ENCODE peak calls at places on chromosomes 3 and 15, in six cellular contexts. G is K562, H is HCT116, Y is SK-N-SH, F is GM12878, V is H1. N is an unnamed sample.

GRCh38 chr15:98803228-98804056 is 155.1 kb downstream of the IGF1R start:
- DNase-seq in G (no peak), V (no peak), Y (no peak), H (no peak), F (no peak), N (no peak)

GRCh38 chr3:183698318-183698731 is 728 bp downstream of the YEATS2 start:
- DNase-seq in V (no peak), F (no peak), G (peak), H (no peak), Y (peak), N (peak)

GRCh38 chr3:8442993-8443670 is 58.5 kb upstream of the LMCD1 start:
- DNase-seq in G (no peak), Y (peak), V (no peak), H (no peak), F (no peak), N (no peak)

GRCh38 chr3:34140606-34141005 is 342.2 kb downstream of the PDCD6IP start:
- DNase-seq in V (no peak), H (no peak), F (no peak), Y (no peak), G (no peak), N (no peak)

GRCh38 chr3:152283492-152284381 is 15.0 kb downstream of the MBNL1 start:
- DNase-seq in Y (no peak), V (no peak), H (no peak), G (no peak), F (no peak), N (no peak)

GRCh38 chr3:122100591-122101491 is 45.7 kb downstream of the CD86 start:
- DNase-seq in H (no peak), F (no peak), V (no peak), Y (no peak), G (no peak), N (peak)

GRCh38 chr3:113097821-113098516 is 107.2 kb downstream of the GTPBP8 start:
- DNase-seq in G (no peak), H (peak), V (no peak), Y (no peak), F (no peak), N (no peak)

GRCh38 chr3:70360985-70361384 is 48.5 kb upstream of the MDFIC2 start:
- DNase-seq in G (no peak), H (no peak), Y (no peak), F (peak), V (no peak), N (no peak)

GRCh38 chr3:126017310-126017709 is 48.3 kb downstream of the ROPN1B start:
- DNase-seq in V (no peak), Y (no peak), G (no peak), H (no peak), F (no peak), N (no peak)

GRCh38 chr3:71052725-71053124 is 530.8 kb downstream of the FOXP1 start:
- DNase-seq in H (no peak), F (no peak), Y (peak), V (no peak), G (no peak), N (no peak)

GRCh38 chr15:53158995-53159394 is 368.9 kb upstream of the ONECUT1 start:
- DNase-seq in Y (no peak), V (no peak), F (no peak), G (no peak), H (no peak), N (no peak)

DNA sequence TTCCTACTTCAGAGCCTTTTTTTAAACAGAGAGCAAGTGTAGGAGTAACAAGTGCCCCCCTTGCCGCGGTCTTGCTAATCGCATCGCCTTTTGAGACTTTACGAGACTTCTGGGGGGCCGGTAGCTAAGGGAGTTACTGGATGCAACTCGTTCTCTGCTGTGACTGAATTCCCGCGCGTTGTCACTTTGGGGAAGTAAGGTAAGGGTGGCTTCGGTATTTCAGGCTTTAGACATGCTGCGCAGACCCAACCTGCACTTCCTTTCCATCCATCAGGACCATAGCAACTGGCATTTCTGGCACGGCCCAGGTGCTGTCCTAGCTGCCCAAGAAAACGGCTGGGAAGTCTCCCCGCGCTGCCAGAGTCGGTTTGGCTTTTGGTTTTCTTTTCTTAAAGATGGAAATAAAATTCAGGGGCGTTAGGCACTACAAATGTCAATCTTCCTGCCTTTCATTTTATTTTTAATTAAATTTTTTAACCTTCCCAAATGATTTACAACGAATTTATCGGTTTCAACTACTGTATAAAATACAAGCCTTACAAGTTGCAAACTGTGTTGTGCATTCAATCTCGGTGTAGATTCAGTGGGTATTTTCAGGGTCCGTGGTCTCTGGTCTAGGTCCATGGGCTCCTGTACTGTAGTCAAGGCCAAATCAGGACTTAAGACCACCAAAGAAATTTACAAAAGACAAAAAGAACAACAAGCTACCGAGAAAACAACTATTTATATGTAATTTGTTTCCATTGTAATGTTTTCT is 3.5 kb downstream of the MECOM start:
- DNase-seq in G (no peak), F (no peak), V (peak), H (no peak), Y (peak), N (no peak)
- TF ChIP-seq JUND in G (no peak), F (no peak), V (no peak), H (no peak), Y (no peak), N (no peak)

DNA sequence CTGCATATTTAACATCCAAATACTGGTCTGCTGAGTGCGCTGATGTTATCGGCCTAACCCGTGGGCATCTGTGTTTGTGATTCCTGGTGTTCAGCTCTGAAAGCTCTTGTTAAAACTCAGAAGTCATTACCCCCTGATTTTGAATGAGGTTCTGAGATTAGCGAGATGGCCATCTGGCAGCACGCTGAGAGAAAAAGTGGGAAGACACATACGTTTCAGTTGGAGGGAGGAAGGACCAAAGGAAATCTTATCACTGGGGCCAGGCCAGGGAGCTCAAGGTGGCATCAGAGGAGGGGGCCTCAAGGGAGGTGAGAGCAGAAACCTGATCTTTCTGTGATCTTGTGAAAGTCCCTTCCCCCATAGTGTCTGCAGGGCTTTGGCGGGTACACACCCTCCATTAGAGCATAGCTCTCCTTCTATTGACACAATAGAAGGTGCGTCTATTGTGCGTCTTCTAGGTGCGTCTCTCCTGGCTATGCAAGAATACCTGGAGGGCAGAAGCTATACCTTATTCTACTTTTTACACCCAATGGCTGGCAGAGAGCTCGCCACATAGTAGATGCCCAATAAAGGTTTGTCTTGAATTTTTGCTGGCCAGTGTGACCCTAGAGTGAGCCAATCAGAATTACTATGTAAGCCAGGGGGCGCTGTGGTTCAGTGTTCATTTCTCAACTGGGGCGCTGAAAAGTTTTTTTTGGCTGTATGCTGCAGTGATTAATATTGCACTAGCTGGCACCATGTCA is 182.4 kb downstream of the SHQ1 start:
- DNase-seq in F (no peak), H (no peak), G (peak), V (peak), Y (peak), N (no peak)
- TF ChIP-seq JUND in F (no peak), H (no peak), G (no peak), V (no peak), Y (no peak), N (no peak)

GRCh38 chr15:92974183-92974915 is 74.2 kb downstream of the CHD2 start:
- DNase-seq in Y (no peak), V (no peak), G (no peak), H (no peak), F (no peak), N (no peak)

GRCh38 chr15:92968926-92969664 is 69.0 kb downstream of the CHD2 start:
- DNase-seq in G (no peak), F (no peak), H (no peak), Y (no peak), V (no peak), N (no peak)

GRCh38 chr15:92971081-92971480 is 71.0 kb downstream of the CHD2 start:
- DNase-seq in G (no peak), V (no peak), H (no peak), F (no peak), Y (no peak), N (no peak)

GRCh38 chr15:92970656-92971055 is 70.5 kb downstream of the CHD2 start:
- DNase-seq in F (no peak), G (no peak), H (no peak), V (no peak), Y (no peak), N (no peak)
- TF ChIP-seq JUND in F (no peak), G (no peak), H (no peak), V (no peak), Y (no peak), N (no peak)

GRCh38 chr3:144185291-144185690 is 213.7 kb downstream of the DIPK2A start:
- DNase-seq in Y (no peak), G (no peak), V (no peak), H (no peak), F (no peak), N (no peak)
- TF ChIP-seq JUND in Y (no peak), G (no peak), V (no peak), H (no peak), F (no peak), N (no peak)

GRCh38 chr3:69090021-69090420 is 5.3 kb downstream of the ARL6IP5 start:
- DNase-seq in V (no peak), H (no peak), F (no peak), Y (no peak), G (no peak), N (no peak)
- TF ChIP-seq JUND in V (no peak), H (peak), F (no peak), Y (no peak), G (no peak), N (no peak)

GRCh38 chr3:111734652-111735051 is 124.4 kb upstream of the PHLDB2 start:
- DNase-seq in V (no peak), F (no peak), Y (no peak), H (no peak), G (no peak), N (no peak)
- TF ChIP-seq JUND in V (no peak), F (no peak), Y (no peak), H (no peak), G (no peak), N (no peak)

DNA sequence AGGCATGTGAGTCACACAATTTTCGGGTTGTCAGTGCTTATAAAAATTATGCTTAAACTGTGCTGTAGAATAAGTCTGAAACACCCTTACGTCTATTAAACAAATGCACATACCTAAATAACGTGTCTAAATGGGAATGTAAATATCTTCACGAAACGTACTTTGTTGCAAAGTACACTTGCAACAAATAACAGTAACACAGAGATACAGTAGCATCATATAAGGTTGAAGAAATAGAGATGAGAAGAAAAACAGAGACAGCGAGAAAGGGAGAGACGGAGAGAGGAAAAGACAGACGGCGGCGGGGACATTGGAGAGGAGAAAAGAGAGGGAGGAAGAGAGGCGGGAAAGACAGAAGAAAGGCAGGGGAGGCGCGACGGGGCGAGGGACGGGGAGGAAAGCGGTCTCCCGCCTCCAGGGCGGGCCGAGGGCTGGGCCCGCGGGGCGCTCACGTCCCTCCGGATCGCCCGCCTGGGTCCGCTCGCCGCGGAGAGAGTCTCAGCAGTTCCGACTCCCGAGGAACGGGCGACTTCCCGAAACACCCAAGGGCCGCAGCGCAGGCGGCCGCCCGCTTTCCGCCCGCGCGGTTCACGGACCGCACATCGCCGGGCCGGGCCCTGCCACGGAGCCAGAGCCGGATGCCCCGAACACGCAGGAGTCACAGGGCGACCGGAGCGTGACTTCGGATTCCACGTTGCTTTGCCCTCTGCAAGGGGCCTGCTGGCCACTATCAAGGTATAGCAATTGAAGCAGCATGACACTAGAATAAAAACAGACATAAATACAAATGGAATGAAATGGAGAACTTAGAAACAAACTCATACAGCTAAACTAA is 153.4 kb downstream of the LMLN start:
- DNase-seq in F (no peak), Y (peak), V (peak), H (no peak), G (no peak), N (no peak)
- TF ChIP-seq JUND in F (no peak), Y (no peak), V (no peak), H (no peak), G (no peak), N (no peak)

DNA sequence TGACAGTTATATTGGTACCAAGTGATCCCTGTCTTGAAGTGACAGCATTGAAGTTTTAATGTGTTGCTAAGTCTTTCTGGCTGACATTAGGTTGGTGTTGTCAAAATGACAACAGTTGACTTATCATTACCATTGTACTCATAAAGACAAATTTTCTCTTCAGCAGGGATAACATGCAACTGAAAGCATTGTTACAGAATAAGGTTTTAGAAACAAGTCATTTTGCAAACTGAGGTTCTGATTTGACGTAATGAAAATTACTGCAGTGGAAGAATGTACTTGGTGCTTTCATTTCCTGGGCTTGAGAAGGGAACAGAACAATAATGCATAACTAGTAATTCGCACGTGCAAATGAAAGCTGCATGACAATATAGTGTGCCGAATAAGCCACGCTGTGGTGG is 75.1 kb downstream of the MOBP start:
- DNase-seq in Y (no peak), H (no peak), G (no peak), V (no peak), F (no peak), N (no peak)
- TF ChIP-seq JUND in Y (no peak), H (no peak), G (no peak), V (no peak), F (no peak), N (no peak)